ENCODE peak calls at places on chromosomes 4 and X, in four cellular contexts. H is K562, Y is HepG2, B is IMR-90. P is an unnamed sample.

GRCh38 chr4:150047546-150047945 is 30.7 kb upstream of the DCLK2 start:
- DNase-seq in Y (no peak), B (no peak), H (no peak), P (no peak)

GRCh38 chrX:649166-649565 is 18.6 kb downstream of the SHOX start:
- DNase-seq in Y (no peak), H (no peak), B (no peak), P (no peak)

GRCh38 chrX:36978886-36979285 is 29.3 kb upstream of the FAM47C start:
- DNase-seq in Y (no peak), B (peak; percentile 1), H (no peak), P (no peak)

GRCh38 chr4:152729466-152729865 is 49.7 kb upstream of the TMEM154 start:
- DNase-seq in H (no peak), Y (no peak), B (peak; percentile 11), P (no peak)

GRCh38 chr4:121876976-121877773 is 6.9 kb upstream of the BBS7 start:
- DNase-seq in B (peak; percentile 13), H (no peak), Y (no peak), P (no peak)

GRCh38 chr4:9997881-9998280 is 23.4 kb downstream of the SLC2A9 start:
- DNase-seq in B (no peak), H (no peak), Y (no peak), P (no peak)

GRCh38 chrX:144896323-144896722 is 351.0 kb upstream of the SPANXN1 start:
- DNase-seq in H (no peak), Y (no peak), B (no peak), P (no peak)

GRCh38 chr4:25065901-25066610 is 35.3 kb upstream of the LGI2 start:
- DNase-seq in B (no peak), H (no peak), Y (no peak), P (no peak)

GRCh38 chrX:16528620-16529019 is 121.3 kb upstream of the S100G start:
- DNase-seq in Y (no peak), H (no peak), B (no peak), P (no peak)

GRCh38 chr4:78237360-78237759 is 180.2 kb downstream of the FRAS1 start:
- DNase-seq in B (no peak), Y (no peak), H (no peak), P (no peak)

GRCh38 chr4:87038837-87039715 is 104.3 kb downstream of the AFF1 start:
- DNase-seq in Y (no peak), H (no peak), B (peak; percentile 91), P (peak; percentile 54)

GRCh38 chrX:155888139-155888538 is 7.0 kb downstream of the VAMP7 start:
- DNase-seq in Y (no peak), H (no peak), B (peak; percentile 87), P (peak; percentile 60)

GRCh38 chr4:150518559-150518958 is 63.4 kb upstream of the MAB21L2 start:
- DNase-seq in Y (no peak), B (peak; percentile 70), H (no peak), P (peak; percentile 10)

GRCh38 chrX:100654256-100654655 is 10.3 kb downstream of the SRPX2 start:
- DNase-seq in B (peak; percentile 32), H (no peak), Y (no peak), P (peak; percentile 47)

GRCh38 chr4:125735107-125735506 is 420.4 kb downstream of the FAT4 start:
- DNase-seq in Y (peak; percentile 33), B (peak; percentile 86), H (no peak), P (peak; percentile 31)

GRCh38 chrX:48939417-48940228 is 17.8 kb downstream of the OTUD5 start:
- DNase-seq in H (no peak), B (no peak), Y (no peak), P (no peak)

GRCh38 chr4:3296651-3297050 is 3.8 kb downstream of the RGS12 start:
- DNase-seq in H (no peak), B (no peak), Y (no peak), P (no peak)

GRCh38 chrX:26008042-26008441 is 130.1 kb upstream of the MAGEB18 start:
- DNase-seq in B (no peak), H (no peak), Y (no peak), P (no peak)

GRCh38 chrX:10582945-10583344 is 37.4 kb downstream of the MID1 start:
- DNase-seq in H (no peak), Y (no peak), B (peak; percentile 73), P (peak; percentile 56)

GRCh38 chr4:186069734-186070133 is 778 bp downstream of the TLR3 start:
- DNase-seq in B (no peak), Y (no peak), H (no peak), P (no peak)

GRCh38 chr4:181150173-181150572 is 1093.0 kb upstream of the TENM3 start:
- DNase-seq in Y (peak; percentile 6), H (no peak), B (no peak), P (no peak)

GRCh38 chr4:67436742-67437141 is 108.6 kb downstream of the CENPC start:
- DNase-seq in Y (no peak), B (peak; percentile 27), H (no peak), P (no peak)

GRCh38 chr4:30434656-30435055 is 285.5 kb upstream of the PCDH7 start:
- DNase-seq in H (no peak), B (no peak), Y (no peak), P (no peak)

DNA sequence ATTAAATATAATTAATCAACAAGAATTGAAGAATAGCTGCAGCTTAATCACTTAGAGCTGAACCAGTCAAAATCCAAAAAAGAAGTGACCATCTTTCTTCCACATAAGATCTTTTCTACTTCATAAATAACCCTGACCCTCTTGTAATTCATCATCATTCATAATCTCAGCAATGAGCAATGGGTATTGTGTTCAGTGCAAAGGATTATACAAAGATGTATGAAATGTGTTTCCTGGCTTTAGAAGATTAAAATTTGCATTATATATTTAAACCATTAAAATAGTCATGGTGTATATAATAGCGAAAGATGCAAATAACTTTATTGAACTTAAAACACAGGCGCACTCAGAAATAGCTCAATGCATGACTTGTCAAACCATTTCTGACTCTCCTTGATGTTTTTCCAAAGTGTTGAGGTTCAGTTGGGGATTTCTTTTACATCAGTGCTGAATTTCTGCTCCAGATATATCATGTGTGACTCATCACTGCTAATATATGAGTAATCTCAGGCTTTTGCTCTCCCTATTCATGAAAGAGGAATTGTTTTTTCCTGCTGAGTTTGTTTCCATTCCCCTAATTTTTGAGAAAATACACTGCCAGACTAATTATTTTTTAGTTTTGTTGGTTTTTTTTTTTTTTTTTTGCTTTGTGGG is 290.2 kb upstream of the PCDH7 start:
- DNase-seq in B (peak; percentile 87), Y (no peak), H (no peak), P (no peak)
- TF ChIP-seq SMC3 in B (no peak), Y (no peak), H (no peak), P (no peak)

GRCh38 chr4:5456296-5456845 is 252.0 kb downstream of the EVC2 start:
- DNase-seq in Y (no peak), B (no peak), H (no peak), P (no peak)

GRCh38 chr4:5460106-5460801 is 248.1 kb downstream of the EVC2 start:
- DNase-seq in B (peak; percentile 37), H (peak; percentile 49), Y (peak; percentile 13), P (peak; percentile 38)

GRCh38 chr4:5461477-5461876 is 246.9 kb downstream of the EVC2 start:
- DNase-seq in B (no peak), H (no peak), Y (no peak), P (no peak)

GRCh38 chr4:5459236-5459635 is 249.1 kb downstream of the EVC2 start:
- DNase-seq in B (no peak), H (no peak), Y (no peak), P (no peak)

GRCh38 chr4:5458676-5459075 is 249.7 kb downstream of the EVC2 start:
- DNase-seq in H (no peak), B (no peak), Y (no peak), P (no peak)
- TF ChIP-seq MAFK in H (no peak), B (no peak), Y (no peak), P (no peak)

GRCh38 chr4:88719381-88719780 is 21.8 kb upstream of the NAP1L5 start:
- DNase-seq in Y (no peak), B (no peak), H (no peak), P (no peak)
- TF ChIP-seq SMC3 in Y (no peak), B (no peak), H (no peak), P (no peak)

GRCh38 chr4:102663073-102663472 is 97.7 kb downstream of the MANBA start:
- DNase-seq in Y (no peak), H (no peak), B (peak; percentile 80), P (no peak)

DNA sequence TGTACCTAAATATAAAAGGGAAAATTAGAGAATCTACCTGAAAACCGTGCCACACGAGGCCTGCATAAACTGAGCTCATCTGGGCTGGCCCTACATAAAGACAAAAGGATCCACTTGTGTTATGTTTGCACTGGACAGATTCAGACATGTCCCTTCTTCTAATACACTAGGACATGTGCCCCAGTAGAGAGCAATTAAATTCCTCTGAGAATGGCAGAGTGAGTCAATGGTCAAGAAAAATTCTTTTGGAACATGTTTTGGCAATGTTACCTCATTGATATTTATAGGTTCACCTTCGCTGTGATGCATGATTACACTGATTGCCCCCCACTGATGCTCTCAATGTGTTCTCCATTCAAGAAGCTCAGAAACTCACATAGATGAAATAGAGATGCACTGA is 95.2 kb downstream of the MANBA start:
- DNase-seq in H (no peak), B (peak; percentile 2), Y (no peak), P (no peak)
- TF ChIP-seq MAFK in H (no peak), B (no peak), Y (no peak), P (no peak)

GRCh38 chr4:98687876-98688275 is 29.5 kb upstream of the TSPAN5 start:
- DNase-seq in B (no peak), H (no peak), Y (no peak), P (no peak)
- TF ChIP-seq SMC3 in B (no peak), H (no peak), Y (no peak), P (no peak)

GRCh38 chrX:12443534-12444098 is 305.3 kb downstream of the FRMPD4 start:
- DNase-seq in B (no peak), Y (no peak), H (no peak), P (no peak)

GRCh38 chrX:12452268-12452667 is 314.0 kb downstream of the FRMPD4 start:
- DNase-seq in Y (no peak), H (no peak), B (no peak), P (no peak)

GRCh38 chrX:12446342-12447075 is 308.2 kb downstream of the FRMPD4 start:
- DNase-seq in H (no peak), Y (no peak), B (peak; percentile 55), P (no peak)

DNA sequence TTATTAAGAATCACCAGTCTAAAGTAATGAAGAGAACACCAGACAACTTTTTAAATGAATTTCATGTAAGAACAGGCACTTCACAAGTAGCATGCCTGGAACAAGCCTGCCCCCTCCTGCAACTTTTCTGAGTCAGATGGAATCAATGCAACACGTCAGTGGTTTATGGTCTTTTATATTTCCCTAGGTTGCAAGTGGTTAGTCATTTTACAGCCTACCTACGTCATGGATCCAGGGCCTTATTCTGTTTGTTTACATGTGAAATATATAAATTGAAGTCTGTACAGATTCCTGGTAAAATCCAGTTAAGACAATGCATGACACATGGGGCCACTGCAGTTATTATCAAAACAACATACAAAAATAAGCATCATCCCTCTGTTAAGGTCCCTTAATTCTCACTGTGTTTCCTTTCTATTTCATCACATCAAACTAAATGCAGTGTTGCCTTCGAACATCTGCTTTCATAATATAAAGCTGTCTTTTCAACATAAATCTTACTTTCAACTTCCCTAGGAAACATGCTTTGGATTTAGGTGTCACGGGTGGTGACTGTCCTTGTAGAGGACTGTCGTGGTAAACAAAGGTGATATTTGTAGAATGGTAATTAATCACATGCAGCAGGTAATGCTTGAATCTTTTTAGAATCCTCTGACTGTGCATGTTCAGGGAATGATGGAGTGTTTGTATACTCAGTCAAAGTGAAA is 309.3 kb downstream of the FRMPD4 start:
- DNase-seq in H (no peak), Y (no peak), B (peak; percentile 95), P (peak; percentile 53)
- TF ChIP-seq MAFK in H (no peak), Y (no peak), B (no peak), P (no peak)

P was measured in A549.